ENCODE peak calls at places on chromosomes 11 and 22, in nine cellular contexts. Q, M, T, Z, K, G, O, W and A are unnamed samples.

GRCh38 chr11:128021304-128022006 is 565.9 kb downstream of the ETS1 start:
- DNase-seq in M (no peak), Q (peak), W (no peak), G (no peak), Z (no peak), O (no peak), K (no peak), T (no peak), A (no peak)

GRCh38 chr11:102989379-102990047 is 34.0 kb upstream of the MMP13 start:
- DNase-seq in M (no peak), T (no peak), W (no peak), O (no peak), Q (no peak), G (no peak), Z (no peak), K (no peak), A (peak)

GRCh38 chr22:21443057-21443734 is 24.0 kb upstream of the TMEM191C start:
- DNase-seq in G (no peak), O (no peak), M (no peak), K (no peak), Z (no peak), T (no peak), Q (peak), W (peak), A (no peak)

GRCh38 chr11:1763336-1763795 is 361 bp downstream of the CTSD start:
- DNase-seq in W (no peak), M (no peak), K (no peak), Q (no peak), O (no peak), G (no peak), Z (no peak), T (no peak), A (no peak)

GRCh38 chr11:101438126-101438525 is 145.7 kb downstream of the TRPC6 start:
- DNase-seq in T (no peak), M (no peak), Z (no peak), Q (no peak), W (no peak), K (no peak), G (no peak), O (no peak), A (no peak)

GRCh38 chr11:69817265-69818236 is 1.7 kb downstream of the FGF3 start:
- DNase-seq in Q (peak), W (no peak), O (peak), K (no peak), G (no peak), Z (no peak), T (no peak), M (peak), A (no peak)

GRCh38 chr22:17781319-17782031 is 7.2 kb upstream of the BID start:
- DNase-seq in Z (peak), O (peak), K (no peak), G (no peak), W (no peak), T (peak), Q (no peak), M (peak), A (peak)

GRCh38 chr11:44340656-44341055 is 30.7 kb upstream of the ALX4 start:
- DNase-seq in T (no peak), G (no peak), Z (no peak), K (no peak), W (no peak), M (no peak), Q (no peak), O (no peak), A (no peak)

GRCh38 chr11:63961608-63962412 is 12.6 kb upstream of the COX8A start:
- DNase-seq in Q (no peak), T (no peak), M (peak), K (no peak), G (no peak), Z (no peak), O (no peak), W (no peak), A (peak)

GRCh38 chr11:67266424-67267187 is at the start of gene GRK2:
- DNase-seq in M (no peak), Z (no peak), W (peak), T (no peak), G (no peak), O (peak), K (no peak), Q (peak), A (peak)

GRCh38 chr22:40025856-40026255 is 31.1 kb downstream of the FAM83F start:
- DNase-seq in Z (no peak), T (no peak), Q (no peak), O (no peak), M (no peak), W (no peak), K (no peak), G (no peak), A (no peak)

GRCh38 chr11:126080206-126080941 is 17.7 kb upstream of the CDON start:
- DNase-seq in T (no peak), K (no peak), W (no peak), Z (no peak), O (no peak), M (no peak), G (no peak), Q (no peak), A (no peak)

GRCh38 chr11:86513746-86514373 is 139.2 kb downstream of the CCDC81 start:
- DNase-seq in W (no peak), T (no peak), Z (no peak), O (no peak), Q (no peak), M (no peak), G (no peak), K (no peak), A (no peak)